ENCODE peak calls at places on chromosomes 12 and 14, in seven cellular contexts. S, I, L, C, R, P and A are unnamed samples.
A peak's percentile ranks its signal among the peaks of the same experiment; 100 is the strongest.

GRCh38 chr12:121797937-121798801 is 4.7 kb upstream of the RHOF start:
- DNase-seq in S (no peak), L (peak; percentile 68), P (no peak), R (peak; percentile 62), C (peak; percentile 48), I (no peak), A (peak; percentile 54)

GRCh38 chr12:65755596-65755978 is 68.7 kb upstream of the HMGA2 start:
- DNase-seq in C (no peak), P (peak; percentile 43), L (no peak), R (no peak), I (no peak), S (peak; percentile 37), A (no peak)

GRCh38 chr12:92927436-92928116 is 1.5 kb downstream of the EEA1 start:
- DNase-seq in P (peak; percentile 79), R (peak; percentile 75), I (no peak), L (peak; percentile 54), C (peak; percentile 82), S (peak; percentile 57), A (peak; percentile 81)

GRCh38 chr12:32298917-32299316 is 100.4 kb upstream of the FGD4 start:
- DNase-seq in R (no peak), P (no peak), L (no peak), C (no peak), I (no peak), S (no peak), A (peak; percentile 77)

GRCh38 chr12:116121453-116121871 is 156.0 kb downstream of the MED13L start:
- DNase-seq in S (no peak), I (no peak), P (peak; percentile 70), C (peak; percentile 59), R (peak; percentile 81), L (no peak), A (peak; percentile 89)

GRCh38 chr14:31230559-31230958 is 23.0 kb upstream of the HECTD1 start:
- DNase-seq in R (no peak), P (no peak), S (no peak), C (no peak), I (no peak), L (no peak), A (no peak)

GRCh38 chr12:18135509-18135908 is 45.5 kb upstream of the RERGL start:
- DNase-seq in R (peak; percentile 15), C (peak; percentile 50), L (no peak), I (no peak), S (no peak), P (peak; percentile 57), A (no peak)

GRCh38 chr14:102078344-102078743 is 8.5 kb downstream of the HSP90AA1 start:
- DNase-seq in S (no peak), C (no peak), I (no peak), L (no peak), P (no peak), R (no peak), A (no peak)

GRCh38 chr12:51818567-51819300 is 29.8 kb downstream of the FIGNL2 start:
- DNase-seq in L (no peak), S (no peak), C (peak; percentile 72), P (peak; percentile 70), I (no peak), R (peak; percentile 75), A (peak; percentile 67)

GRCh38 chr12:77433799-77434198 is 368.4 kb upstream of the E2F7 start:
- DNase-seq in S (no peak), C (no peak), L (no peak), I (no peak), R (peak; percentile 10), P (peak; percentile 3), A (peak; percentile 4)

GRCh38 chr12:93667672-93668071 is 9.5 kb upstream of the CRADD start:
- DNase-seq in I (no peak), P (no peak), C (no peak), R (peak; percentile 77), L (no peak), S (no peak), A (no peak)

GRCh38 chr12:8905546-8905945 is 8.8 kb upstream of the PHC1 start:
- DNase-seq in L (no peak), S (no peak), P (no peak), I (no peak), C (peak; percentile 20), R (peak; percentile 10), A (no peak)